ENCODE peak calls at places on chromosomes 3 and 15, in five cellular contexts. S, J, Q, G and V are unnamed samples. For H3K9me3, the result is how much of the 10 kb centered on the place peaks cover.

GRCh38 chr15:69852482-69853275 is 245.0 kb downstream of the TLE3 start:
- DNase-seq in S (no peak), J (no peak), G (no peak), Q (no peak), V (no peak)

GRCh38 chr3:194870394-194871110 is 184.9 kb downstream of the FAM43A start:
- DNase-seq in Q (no peak), S (no peak), G (peak), J (no peak), V (no peak)

GRCh38 chr15:39124155-39124924 is 456.5 kb upstream of the THBS1 start:
- DNase-seq in G (no peak), J (no peak), S (no peak), Q (no peak), V (no peak)

GRCh38 chr3:113914646-113915045 is 33.2 kb upstream of the ZDHHC23 start:
- DNase-seq in J (no peak), Q (no peak), G (peak), S (no peak), V (no peak)

GRCh38 chr3:110526732-110527727 is 544.6 kb upstream of the NECTIN3 start:
- DNase-seq in G (peak), S (peak), Q (no peak), J (no peak), V (no peak)

GRCh38 chr15:40756938-40757337 is 1.9 kb upstream of the RMDN3 start:
- DNase-seq in S (no peak), J (no peak), Q (no peak), G (no peak), V (no peak)

GRCh38 chr15:45320581-45320980 is 57.8 kb downstream of the GATM start:
- DNase-seq in S (no peak), Q (no peak), J (no peak), G (no peak), V (no peak)

GRCh38 chr3:170277833-170278586 is 55.8 kb downstream of the PRKCI start:
- DNase-seq in G (no peak), J (no peak), S (no peak), Q (no peak), V (no peak)

GRCh38 chr3:47482411-47482810 is 6.7 kb upstream of the SCAP start:
- DNase-seq in Q (no peak), J (no peak), G (no peak), S (no peak), V (no peak)

GRCh38 chr15:90231028-90232017 is 2.4 kb downstream of the CIB1 start:
- DNase-seq in J (peak), S (no peak), G (no peak), Q (peak), V (no peak)

GRCh38 chr15:85129881-85130280 is 148.2 kb downstream of the PDE8A start:
- DNase-seq in G (no peak), J (no peak), Q (no peak), S (no peak), V (no peak)

GRCh38 chr3:147887797-147888196 is 478.6 kb downstream of the ZIC1 start:
- DNase-seq in J (no peak), G (no peak), Q (no peak), S (no peak), V (no peak)

GRCh38 chr3:147886889-147887288 is 477.7 kb downstream of the ZIC1 start:
- DNase-seq in J (no peak), G (no peak), Q (no peak), S (no peak), V (no peak)

GRCh38 chr3:147881933-147882332 is 472.8 kb downstream of the ZIC1 start:
- DNase-seq in S (no peak), J (no peak), G (no peak), Q (no peak), V (no peak)
- H3K9me3 ChIP-seq in S (under half), J (under half), G (under half), Q (under half), V (under half)

DNA sequence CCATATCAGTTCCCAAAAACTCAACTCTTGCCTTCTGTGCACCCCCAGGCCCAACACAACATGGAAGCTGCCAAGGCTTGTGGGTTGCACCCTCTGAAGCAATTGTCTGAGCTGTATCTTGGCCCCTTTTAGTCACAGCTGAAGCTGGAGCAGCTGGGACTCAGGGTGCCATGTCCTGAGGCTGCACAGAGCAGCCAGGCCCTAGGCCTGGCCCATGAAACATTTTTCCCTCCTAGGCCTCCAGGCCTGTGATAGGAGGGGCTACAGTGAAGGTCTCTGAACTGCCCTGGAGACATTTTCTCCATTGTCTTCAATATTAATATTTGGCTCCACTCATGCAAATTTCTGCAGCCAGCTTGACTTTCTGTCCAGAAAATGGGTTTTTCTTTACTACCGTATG is 8.1 kb upstream of the MYLK start:
- DNase-seq in S (no peak), J (no peak), G (no peak), Q (no peak), V (no peak)
- H3K9me3 ChIP-seq in S (under half), J (under half), G (under half), Q (under half), V (under half)

DNA sequence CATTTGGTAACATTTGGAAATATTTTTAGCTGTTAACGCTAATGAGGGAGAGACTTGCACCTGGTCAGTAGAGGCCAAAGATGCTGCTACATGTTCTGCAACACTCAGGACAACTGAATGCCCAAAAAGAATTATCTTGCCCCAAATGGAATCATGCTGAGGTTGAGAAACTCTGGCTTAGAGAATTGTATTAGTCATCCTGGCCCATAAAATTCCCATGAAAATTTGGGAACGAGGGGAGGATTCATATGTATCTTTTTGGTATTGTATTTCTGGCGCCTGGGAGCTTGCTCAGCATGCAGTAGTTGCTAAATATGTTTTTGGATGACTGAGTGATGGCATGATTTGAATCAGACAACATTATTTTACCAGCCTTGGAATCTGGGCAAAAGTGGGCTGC is 59.9 kb downstream of the CHL1 start:
- DNase-seq in J (no peak), S (no peak), G (no peak), Q (no peak), V (no peak)
- H3K9me3 ChIP-seq in J (under half), S (under half), G (under half), Q (under half), V (under half)

DNA sequence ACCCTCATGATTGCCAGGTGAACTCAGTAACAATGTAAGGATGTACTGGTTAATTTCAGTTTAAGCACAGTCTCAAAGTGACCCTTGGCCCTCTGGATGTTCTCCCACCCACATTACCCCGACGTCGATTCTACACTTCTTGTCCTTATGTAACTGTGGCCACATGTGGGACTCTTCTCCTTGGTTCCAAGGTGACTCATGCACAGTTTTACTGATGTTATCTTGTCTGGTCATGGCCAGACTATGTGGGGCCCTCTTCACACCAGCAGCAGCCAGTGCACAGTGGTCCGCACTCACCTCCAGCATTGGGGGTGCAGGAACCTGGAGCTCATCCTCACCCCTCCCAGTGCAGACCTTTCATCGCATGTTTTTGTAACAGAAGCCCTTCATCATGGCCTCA is 519.4 kb downstream of the OCA2 start:
- DNase-seq in Q (no peak), J (no peak), S (no peak), G (no peak), V (no peak)
- H3K9me3 ChIP-seq in Q (under half), J (under half), S (under half), G (under half), V (under half)

DNA sequence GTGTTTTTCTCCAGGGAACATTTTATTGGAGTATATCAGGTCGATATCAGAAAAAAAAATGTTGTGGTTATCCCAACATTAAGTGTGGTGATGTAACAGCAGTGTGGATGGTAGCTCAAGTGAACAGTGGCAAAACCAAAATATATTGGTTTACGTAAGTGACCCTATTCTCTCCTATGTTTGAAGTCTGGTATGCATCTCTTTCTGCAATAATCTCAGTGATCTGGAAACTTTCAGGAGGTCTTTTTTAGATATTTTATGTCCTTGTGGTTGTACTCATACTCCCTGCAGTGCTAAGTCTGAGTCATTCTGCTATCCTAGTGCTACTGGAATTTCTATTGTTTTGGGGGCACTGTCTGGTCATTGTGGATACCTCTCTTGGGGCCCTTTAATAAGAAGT is 137.9 kb downstream of the SNRPN start:
- DNase-seq in S (no peak), G (no peak), Q (no peak), J (no peak), V (no peak)
- H3K9me3 ChIP-seq in S (under half), G (under half), Q (half or more), J (under half), V (under half)

DNA sequence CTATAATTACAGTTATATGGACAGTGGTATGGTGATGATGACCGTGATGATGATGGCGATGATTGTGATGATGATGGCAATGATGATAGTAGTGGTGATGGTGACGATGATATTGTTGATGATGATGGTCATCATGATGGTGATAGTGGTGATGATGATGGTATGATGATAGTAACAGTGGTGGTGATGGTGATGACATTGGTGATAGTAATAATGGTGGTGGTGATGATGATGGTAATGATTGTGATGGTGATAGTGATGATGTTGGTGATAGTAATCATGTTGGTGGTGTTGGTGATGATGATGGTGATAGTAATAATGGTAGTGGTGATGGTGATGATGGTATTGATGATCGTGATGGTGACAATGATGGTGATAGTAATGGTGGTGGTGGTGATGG is 504.4 kb downstream of the GABRG3 start:
- DNase-seq in G (no peak), J (no peak), S (no peak), Q (no peak), V (no peak)
- H3K9me3 ChIP-seq in G (under half), J (under half), S (under half), Q (under half), V (under half)

GRCh38 chr3:20846792-20847191 is 660.8 kb upstream of the SGO1 start:
- DNase-seq in S (no peak), G (no peak), J (no peak), Q (no peak), V (no peak)

GRCh38 chr3:20842002-20842401 is 656.0 kb upstream of the SGO1 start:
- DNase-seq in Q (no peak), G (no peak), S (no peak), J (no peak), V (no peak)

GRCh38 chr3:20846081-20846480 is 660.1 kb upstream of the SGO1 start:
- DNase-seq in G (no peak), S (no peak), J (no peak), Q (no peak), V (no peak)

GRCh38 chr3:20837676-20838302 is 651.8 kb upstream of the SGO1 start:
- DNase-seq in J (no peak), G (no peak), Q (no peak), S (no peak), V (no peak)

GRCh38 chr3:20843037-20843436 is 657.0 kb upstream of the SGO1 start:
- DNase-seq in G (no peak), S (no peak), Q (no peak), J (no peak), V (no peak)
- H3K9me3 ChIP-seq in G (under half), S (under half), Q (under half), J (under half), V (under half)

GRCh38 chr3:126518779-126519177 is 1.2 kb upstream of the UROC1 start:
- DNase-seq in Q (no peak), J (no peak), S (no peak), G (no peak), V (no peak)

GRCh38 chr3:126516936-126517290 is 660 bp downstream of the UROC1 start:
- DNase-seq in S (no peak), G (no peak), J (no peak), Q (no peak), V (no peak)

GRCh38 chr3:126517986-126518778 is 609 bp upstream of the UROC1 start:
- DNase-seq in Q (no peak), G (no peak), S (no peak), J (no peak), V (no peak)

GRCh38 chr3:126516152-126516935 is 1.2 kb downstream of the UROC1 start:
- DNase-seq in Q (no peak), G (no peak), J (no peak), S (no peak), V (no peak)

DNA sequence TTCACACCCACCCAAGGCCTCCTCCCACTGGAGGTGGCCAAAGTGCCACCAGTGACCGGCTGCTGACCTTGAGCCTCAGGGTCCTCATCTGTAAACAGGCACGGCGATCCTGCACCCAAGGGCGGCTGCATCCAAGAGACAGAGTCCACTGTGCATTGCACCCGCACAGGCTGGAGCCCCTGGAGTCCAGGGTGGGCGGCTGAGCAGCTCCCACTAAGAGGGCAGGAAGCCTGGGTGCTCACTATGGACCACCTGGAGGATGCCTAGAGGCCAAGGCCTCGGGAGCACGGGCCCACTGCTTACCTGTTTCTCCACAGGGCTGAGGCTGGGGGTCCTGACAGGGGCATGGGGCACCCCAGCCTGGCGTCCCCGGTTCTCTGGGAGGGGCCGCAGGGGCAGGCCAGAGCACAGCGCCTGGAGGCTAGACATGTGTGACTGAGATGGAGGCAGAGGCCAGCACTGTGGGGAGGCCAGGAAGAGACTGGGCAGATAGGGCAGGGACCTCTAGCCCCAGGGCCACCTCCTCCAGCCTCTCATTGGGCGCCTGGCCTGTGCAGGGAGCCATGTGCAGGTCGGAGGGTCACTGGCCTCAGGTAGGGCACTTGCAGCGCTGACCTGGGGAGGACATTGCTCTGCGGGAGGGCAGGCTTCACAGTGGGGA is at the start of gene UROC1:
- DNase-seq in Q (no peak), G (no peak), S (no peak), J (no peak), V (no peak)
- H3K9me3 ChIP-seq in Q (under half), G (under half), S (under half), J (under half), V (under half)

DNA sequence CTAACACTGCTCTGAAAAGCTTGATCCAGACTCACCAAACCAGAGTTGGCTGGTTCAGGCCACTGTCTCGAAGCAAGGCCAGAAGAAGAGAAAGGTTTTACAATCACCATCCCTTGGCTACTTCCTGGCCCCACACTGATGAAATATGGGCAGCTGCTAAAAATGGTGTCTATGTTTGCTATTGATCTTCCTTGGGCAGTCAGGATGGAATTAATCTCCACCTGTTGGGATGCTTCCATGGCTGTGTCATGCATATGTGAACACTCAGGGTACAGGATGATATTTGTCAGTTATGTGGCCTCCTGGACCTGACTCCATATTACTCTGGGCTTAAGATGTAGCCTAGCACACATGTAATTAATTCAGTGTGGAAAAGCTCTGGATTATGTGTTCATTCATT is 61.9 kb downstream of the FRMD4B start:
- DNase-seq in S (no peak), J (no peak), Q (no peak), G (no peak), V (no peak)
- H3K9me3 ChIP-seq in S (under half), J (under half), Q (under half), G (under half), V (under half)

GRCh38 chr15:25019434-25019833 is 64.6 kb downstream of the SNRPN start:
- DNase-seq in G (no peak), S (no peak), J (no peak), Q (no peak), V (no peak)

DNA sequence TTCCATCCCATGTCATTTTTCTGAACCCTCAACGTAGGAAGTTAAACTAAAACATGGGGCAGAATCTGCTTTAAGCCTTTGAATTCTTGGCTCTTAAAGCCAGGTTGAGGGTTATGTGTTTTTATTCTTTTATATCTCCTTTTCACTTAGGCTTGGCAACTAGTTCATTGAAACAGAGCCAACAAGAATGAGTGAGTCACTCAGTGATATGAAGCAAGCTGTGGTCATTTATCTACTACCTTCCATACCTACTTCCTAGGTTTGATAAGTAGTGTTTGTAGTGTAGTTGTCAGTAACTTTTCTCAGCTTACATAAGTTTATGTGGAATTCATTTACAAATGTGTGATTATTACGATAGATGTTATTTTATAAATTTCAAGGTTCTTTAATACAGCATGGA is 67.4 kb downstream of the SNRPN start:
- DNase-seq in Q (no peak), J (no peak), S (no peak), G (no peak), V (no peak)
- H3K9me3 ChIP-seq in Q (under half), J (under half), S (under half), G (under half), V (under half)